ENCODE peak calls at places on chromosome 9, in seven cellular contexts. One of them, this sample, is unnamed.

GRCh38 chr9:90726215-90726614 is 75.4 kb upstream of the SYK start:
- DNase-seq in H1: no peak
- DNase-seq in neuronal stem cell: no peak
- DNase-seq in mesendoderm: peak
- DNase-seq in IMR-90: no peak
- DNase-seq in trophoblast cell: no peak
- DNase-seq in H9: peak
- DNase-seq in this sample: no peak

GRCh38 chr9:95425910-95426551 is 90.7 kb downstream of the PTCH1 start:
- DNase-seq in neuronal stem cell: no peak
- DNase-seq in mesendoderm: no peak
- DNase-seq in IMR-90: peak
- DNase-seq in trophoblast cell: no peak
- DNase-seq in H9: no peak
- DNase-seq in H1: no peak
- DNase-seq in this sample: peak

GRCh38 chr9:33921967-33922895 is 105.3 kb downstream of the UBE2R2 start:
- DNase-seq in H1: no peak
- DNase-seq in trophoblast cell: peak
- DNase-seq in IMR-90: no peak
- DNase-seq in H9: peak
- DNase-seq in mesendoderm: peak
- DNase-seq in neuronal stem cell: no peak
- DNase-seq in this sample: peak

GRCh38 chr9:14778565-14778964 is 56.0 kb upstream of the CER1 start:
- DNase-seq in trophoblast cell: no peak
- DNase-seq in mesendoderm: no peak
- DNase-seq in IMR-90: no peak
- DNase-seq in H1: no peak
- DNase-seq in neuronal stem cell: no peak
- DNase-seq in H9: no peak
- DNase-seq in this sample: no peak

GRCh38 chr9:128798896-128799295 is 11.8 kb downstream of the TBC1D13 start:
- DNase-seq in H9: no peak
- DNase-seq in mesendoderm: no peak
- DNase-seq in trophoblast cell: no peak
- DNase-seq in neuronal stem cell: no peak
- DNase-seq in IMR-90: no peak
- DNase-seq in H1: no peak
- DNase-seq in this sample: no peak

GRCh38 chr9:75892168-75892901 is 1.9 kb downstream of the PCSK5 start:
- DNase-seq in mesendoderm: peak
- DNase-seq in neuronal stem cell: no peak
- DNase-seq in H9: peak
- DNase-seq in H1: no peak
- DNase-seq in trophoblast cell: peak
- DNase-seq in IMR-90: no peak
- DNase-seq in this sample: peak

GRCh38 chr9:103364753-103365152 is 369.6 kb downstream of the CYLC2 start:
- DNase-seq in neuronal stem cell: no peak
- DNase-seq in H1: no peak
- DNase-seq in trophoblast cell: peak
- DNase-seq in mesendoderm: peak
- DNase-seq in IMR-90: no peak
- DNase-seq in H9: no peak
- DNase-seq in this sample: peak

GRCh38 chr9:133928248-133928764 is 63.8 kb downstream of the VAV2 start:
- DNase-seq in H9: no peak
- DNase-seq in H1: no peak
- DNase-seq in neuronal stem cell: no peak
- DNase-seq in IMR-90: no peak
- DNase-seq in mesendoderm: no peak
- DNase-seq in trophoblast cell: no peak
- DNase-seq in this sample: no peak

GRCh38 chr9:78408388-78408787 is 111.5 kb downstream of the PSAT1 start:
- DNase-seq in neuronal stem cell: no peak
- DNase-seq in IMR-90: no peak
- DNase-seq in H9: no peak
- DNase-seq in H1: no peak
- DNase-seq in trophoblast cell: no peak
- DNase-seq in mesendoderm: no peak
- DNase-seq in this sample: no peak

GRCh38 chr9:127838375-127839078 is 15.9 kb downstream of the ENG start:
- DNase-seq in H9: no peak
- DNase-seq in IMR-90: peak
- DNase-seq in trophoblast cell: peak
- DNase-seq in mesendoderm: no peak
- DNase-seq in neuronal stem cell: no peak
- DNase-seq in H1: no peak
- DNase-seq in this sample: peak

GRCh38 chr9:130607640-130608420 is 28.5 kb downstream of the FUBP3 start:
- DNase-seq in IMR-90: peak
- DNase-seq in H9: no peak
- DNase-seq in H1: no peak
- DNase-seq in trophoblast cell: no peak
- DNase-seq in neuronal stem cell: no peak
- DNase-seq in mesendoderm: no peak
- DNase-seq in this sample: no peak

GRCh38 chr9:132849168-132849831 is 28.8 kb downstream of the AK8 start:
- DNase-seq in mesendoderm: no peak
- DNase-seq in trophoblast cell: no peak
- DNase-seq in H9: no peak
- DNase-seq in neuronal stem cell: no peak
- DNase-seq in IMR-90: no peak
- DNase-seq in H1: no peak
- DNase-seq in this sample: no peak

GRCh38 chr9:37420271-37421215 is 2.0 kb upstream of the GRHPR start:
- DNase-seq in neuronal stem cell: no peak
- DNase-seq in mesendoderm: no peak
- DNase-seq in H1: no peak
- DNase-seq in IMR-90: no peak
- DNase-seq in H9: no peak
- DNase-seq in trophoblast cell: peak
- DNase-seq in this sample: no peak

GRCh38 chr9:37424204-37424685 is 1.7 kb downstream of the GRHPR start:
- DNase-seq in H9: no peak
- DNase-seq in mesendoderm: no peak
- DNase-seq in trophoblast cell: no peak
- DNase-seq in neuronal stem cell: no peak
- DNase-seq in H1: no peak
- DNase-seq in IMR-90: no peak
- DNase-seq in this sample: no peak

GRCh38 chr9:37422289-37423104 is at the start of gene GRHPR:
- DNase-seq in IMR-90: peak
- DNase-seq in mesendoderm: peak
- DNase-seq in trophoblast cell: peak
- DNase-seq in neuronal stem cell: peak
- DNase-seq in H9: peak
- DNase-seq in H1: no peak
- DNase-seq in this sample: peak

GRCh38 chr9:37423508-37423907 is 1.0 kb downstream of the GRHPR start:
- DNase-seq in trophoblast cell: no peak
- DNase-seq in neuronal stem cell: no peak
- DNase-seq in H1: no peak
- DNase-seq in mesendoderm: no peak
- DNase-seq in IMR-90: no peak
- DNase-seq in H9: no peak
- DNase-seq in this sample: no peak

GRCh38 chr9:37421914-37422288 is 595 bp upstream of the GRHPR start:
- DNase-seq in H9: peak
- DNase-seq in mesendoderm: no peak
- DNase-seq in trophoblast cell: peak
- DNase-seq in neuronal stem cell: no peak
- DNase-seq in IMR-90: no peak
- DNase-seq in H1: no peak
- DNase-seq in this sample: no peak
- H2BK120ac ChIP-seq in H9: no peak
- H2BK120ac ChIP-seq in mesendoderm: no peak
- H2BK120ac ChIP-seq in trophoblast cell: no peak
- H2BK120ac ChIP-seq in neuronal stem cell: no peak
- H2BK120ac ChIP-seq in IMR-90: peak
- H2BK120ac ChIP-seq in H1: no peak
- H2BK120ac ChIP-seq in this sample: no peak

GRCh38 chr9:121992571-121993212 is 100.4 kb downstream of the TTLL11 start:
- DNase-seq in H9: peak
- DNase-seq in trophoblast cell: peak
- DNase-seq in neuronal stem cell: peak
- DNase-seq in H1: peak
- DNase-seq in mesendoderm: peak
- DNase-seq in IMR-90: peak
- DNase-seq in this sample: peak

GRCh38 chr9:121989010-121989409 is 104.1 kb downstream of the TTLL11 start:
- DNase-seq in neuronal stem cell: peak
- DNase-seq in trophoblast cell: no peak
- DNase-seq in H1: peak
- DNase-seq in H9: peak
- DNase-seq in IMR-90: peak
- DNase-seq in mesendoderm: peak
- DNase-seq in this sample: no peak

GRCh38 chr9:121990600-121991304 is 102.4 kb downstream of the TTLL11 start:
- DNase-seq in H9: no peak
- DNase-seq in IMR-90: no peak
- DNase-seq in H1: no peak
- DNase-seq in neuronal stem cell: no peak
- DNase-seq in trophoblast cell: no peak
- DNase-seq in mesendoderm: no peak
- DNase-seq in this sample: no peak

GRCh38 chr9:121987312-121987711 is 105.8 kb downstream of the TTLL11 start:
- DNase-seq in IMR-90: no peak
- DNase-seq in neuronal stem cell: no peak
- DNase-seq in H1: no peak
- DNase-seq in trophoblast cell: no peak
- DNase-seq in mesendoderm: no peak
- DNase-seq in H9: no peak
- DNase-seq in this sample: no peak

DNA sequence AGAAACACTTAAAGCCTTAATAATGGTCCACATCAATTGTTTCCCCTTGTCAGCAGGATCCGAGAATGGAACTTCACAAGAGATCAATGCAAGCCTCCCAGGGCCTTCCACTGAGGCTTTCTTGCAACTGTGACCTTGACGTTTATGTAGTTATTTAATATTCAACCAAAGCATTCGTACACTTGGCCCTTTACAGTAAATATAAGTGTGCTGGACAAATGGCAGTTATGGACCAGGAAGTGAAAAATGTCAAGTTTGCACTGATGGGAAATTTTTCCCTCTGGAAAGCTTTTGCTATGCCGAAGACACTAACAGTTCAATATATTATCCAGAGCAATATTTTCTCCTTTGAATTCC is 101.8 kb downstream of the TTLL11 start:
- DNase-seq in mesendoderm: no peak
- DNase-seq in trophoblast cell: no peak
- DNase-seq in H9: no peak
- DNase-seq in neuronal stem cell: no peak
- DNase-seq in IMR-90: no peak
- DNase-seq in H1: no peak
- DNase-seq in this sample: no peak
- H2BK120ac ChIP-seq in mesendoderm: no peak
- H2BK120ac ChIP-seq in trophoblast cell: no peak
- H2BK120ac ChIP-seq in H9: no peak
- H2BK120ac ChIP-seq in neuronal stem cell: no peak
- H2BK120ac ChIP-seq in IMR-90: no peak
- H2BK120ac ChIP-seq in H1: no peak
- H2BK120ac ChIP-seq in this sample: no peak

DNA sequence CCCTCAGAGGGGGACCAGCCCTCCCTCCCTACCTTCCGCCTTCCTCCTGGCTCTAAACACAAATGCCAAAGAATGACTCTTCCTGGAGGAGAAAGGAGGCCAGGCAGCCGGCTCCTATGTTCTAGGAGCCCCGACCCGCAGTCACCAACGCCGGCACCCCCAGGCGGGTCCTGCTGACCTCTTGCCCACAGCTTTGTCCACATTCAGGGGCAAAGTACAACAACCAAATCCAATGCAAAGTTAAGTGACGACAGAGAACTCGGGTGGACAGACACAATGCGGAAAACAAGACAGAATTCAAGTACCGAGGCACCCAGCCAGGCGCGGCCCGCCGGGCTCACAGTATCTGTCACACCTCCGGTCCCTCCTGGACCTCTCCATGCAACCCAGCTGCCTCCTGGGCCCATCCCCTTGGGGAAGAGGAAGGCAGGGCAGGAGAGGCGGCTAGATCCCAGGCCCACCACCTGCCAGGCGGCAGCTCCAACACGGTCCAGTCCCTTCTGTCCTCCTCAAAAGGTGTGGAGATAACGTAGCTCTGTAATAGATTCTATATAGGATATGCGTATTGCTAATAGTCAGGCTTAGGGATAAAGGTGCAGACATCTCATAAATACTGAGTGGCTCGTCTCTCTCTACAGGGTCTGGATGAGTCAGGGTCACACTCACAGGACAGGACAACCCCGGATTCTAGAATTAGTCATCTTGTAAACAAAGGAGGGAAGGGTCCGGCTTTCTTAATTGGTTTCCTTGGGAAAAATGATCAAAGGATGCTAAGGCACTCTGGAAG is 46.9 kb upstream of the UBAC1 start:
- DNase-seq in neuronal stem cell: no peak
- DNase-seq in IMR-90: peak
- DNase-seq in trophoblast cell: no peak
- DNase-seq in H9: no peak
- DNase-seq in H1: no peak
- DNase-seq in mesendoderm: peak
- DNase-seq in this sample: peak
- H2BK120ac ChIP-seq in neuronal stem cell: no peak
- H2BK120ac ChIP-seq in IMR-90: peak
- H2BK120ac ChIP-seq in trophoblast cell: no peak
- H2BK120ac ChIP-seq in H9: no peak
- H2BK120ac ChIP-seq in H1: no peak
- H2BK120ac ChIP-seq in mesendoderm: no peak
- H2BK120ac ChIP-seq in this sample: peak

DNA sequence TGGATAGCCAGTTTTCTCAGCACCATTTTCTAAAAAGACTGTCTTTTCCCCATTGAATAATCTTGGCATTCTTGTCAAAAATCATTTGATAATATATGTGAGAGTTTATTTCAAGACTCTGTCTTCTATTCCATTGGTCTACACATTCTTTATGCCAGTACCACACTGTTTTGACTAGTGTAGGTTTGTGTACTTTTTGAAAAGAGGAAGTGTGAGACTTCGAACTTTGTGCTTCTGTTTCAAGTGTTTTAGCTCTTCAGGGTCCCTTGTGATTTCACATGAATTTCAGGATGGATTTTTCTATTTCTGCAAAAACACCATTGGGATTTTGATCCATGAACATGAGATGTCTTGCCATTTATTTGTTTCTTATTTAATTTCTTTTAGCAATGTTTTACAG is 78.5 kb upstream of the ALDH1A1 start:
- DNase-seq in IMR-90: no peak
- DNase-seq in H9: no peak
- DNase-seq in mesendoderm: no peak
- DNase-seq in H1: no peak
- DNase-seq in trophoblast cell: no peak
- DNase-seq in neuronal stem cell: no peak
- DNase-seq in this sample: no peak
- H2BK120ac ChIP-seq in IMR-90: no peak
- H2BK120ac ChIP-seq in H9: no peak
- H2BK120ac ChIP-seq in mesendoderm: no peak
- H2BK120ac ChIP-seq in H1: no peak
- H2BK120ac ChIP-seq in trophoblast cell: no peak
- H2BK120ac ChIP-seq in neuronal stem cell: no peak
- H2BK120ac ChIP-seq in this sample: no peak